ENCODE peak calls at places on chromosomes 4 and X, in eight cellular contexts. V, K, B, U, A, Q, H and E are unnamed samples.

GRCh38 chr4:176964116-176964691 is 171.5 kb upstream of the VEGFC start:
- DNase-seq in V (no peak), K (no peak), B (no peak), U (no peak), A (no peak), Q (no peak), H (no peak), E (no peak)

GRCh38 chr4:104146048-104146447 is 348.6 kb downstream of the CXXC4 start:
- DNase-seq in V (no peak), K (no peak), B (no peak), U (no peak), A (no peak), Q (no peak), H (no peak), E (no peak)

GRCh38 chr4:89664521-89664920 is 172.4 kb downstream of the SNCA start:
- DNase-seq in V (no peak), K (no peak), B (no peak), U (no peak), A (no peak), Q (no peak), H (no peak), E (no peak)

GRCh38 chr4:109977854-109978501 is 65.3 kb downstream of the EGF start:
- DNase-seq in V (no peak), K (no peak), B (no peak), U (peak), A (no peak), Q (peak), H (no peak), E (no peak)

GRCh38 chr4:149884046-149884445 is 68.4 kb upstream of the IQCM start:
- DNase-seq in V (no peak), K (no peak), B (no peak), U (no peak), A (no peak), Q (no peak), H (no peak), E (no peak)

GRCh38 chr4:139557506-139558110 is 1.6 kb upstream of the SETD7 start:
- DNase-seq in V (no peak), K (no peak), B (no peak), U (no peak), A (no peak), Q (no peak), H (no peak), E (no peak)

GRCh38 chr4:182647901-182648300 is 269.3 kb downstream of the DCTD start:
- DNase-seq in V (no peak), K (no peak), B (no peak), U (no peak), A (no peak), Q (no peak), H (no peak), E (no peak)

GRCh38 chr4:7476820-7477219 is 42.1 kb upstream of the PSAPL1 start:
- DNase-seq in V (no peak), K (no peak), B (no peak), U (no peak), A (no peak), Q (no peak), H (no peak), E (no peak)

GRCh38 chr4:134787315-134787714 is 585.7 kb upstream of the PABPC4L start:
- DNase-seq in V (no peak), K (no peak), B (no peak), U (no peak), A (no peak), Q (no peak), H (no peak), E (no peak)

GRCh38 chrX:41664307-41665299 is 24.2 kb upstream of the GPR34 start:
- DNase-seq in V (no peak), K (no peak), B (no peak), U (no peak), A (no peak), Q (no peak), H (no peak), E (no peak)

GRCh38 chr4:162499478-162499877 is 335.7 kb upstream of the FSTL5 start:
- DNase-seq in V (no peak), K (no peak), B (no peak), U (no peak), A (no peak), Q (no peak), H (no peak), E (no peak)

GRCh38 chrX:72262077-72262476 is 15.0 kb downstream of the RPS4X start:
- DNase-seq in V (no peak), K (no peak), B (no peak), U (no peak), A (no peak), Q (no peak), H (no peak), E (no peak)

GRCh38 chr4:101956068-101956805 is 165.7 kb downstream of the BANK1 start:
- DNase-seq in V (no peak), K (no peak), B (no peak), U (no peak), A (no peak), Q (no peak), H (no peak), E (no peak)

GRCh38 chr4:4182835-4183568 is 43.7 kb downstream of the OTOP1 start:
- DNase-seq in V (no peak), K (no peak), B (peak), U (no peak), A (no peak), Q (no peak), H (no peak), E (no peak)

GRCh38 chrX:151830911-151831310 is 81.8 kb upstream of the MAGEA4 start:
- DNase-seq in V (no peak), K (no peak), B (no peak), U (no peak), A (no peak), Q (no peak), H (no peak), E (no peak)

GRCh38 chrX:132591719-132592275 is 103.0 kb upstream of the MBNL3 start:
- DNase-seq in V (no peak), K (no peak), B (no peak), U (no peak), A (no peak), Q (no peak), H (no peak), E (no peak)

GRCh38 chr4:14802596-14802995 is 199.7 kb upstream of the CPEB2 start:
- DNase-seq in V (no peak), K (no peak), B (no peak), U (no peak), A (no peak), Q (no peak), H (no peak), E (no peak)

GRCh38 chrX:79413009-79413408 is 45.9 kb upstream of the ITM2A start:
- DNase-seq in V (no peak), K (no peak), B (no peak), U (no peak), A (no peak), Q (peak), H (no peak), E (no peak)

GRCh38 chr4:128865132-128865531 is 55.6 kb downstream of the JADE1 start:
- DNase-seq in V (no peak), K (no peak), B (no peak), U (no peak), A (no peak), Q (no peak), H (no peak), E (no peak)